ENCODE peak calls at places on chromosomes 12 and 14, in seven cellular contexts. T is activated CD4-positive, alpha-beta T cell treated with anti-CD3 and anti-CD28 coated beads, Interleukin-2, amount 10 ng/mL, durations not matched to agents 7 days and 5 days; C is fibroblast of pulmonary artery; Z is stromal cell of bone marrow; R is cardiac fibroblast; K is left colon; X is GM20000. S is an unnamed sample.

GRCh38 chr14:75675265-75675960 is 14.4 kb downstream of the TTLL5 start:
- DNase-seq in T (no peak), C (no peak), Z (no peak), R (no peak), K (no peak), X (no peak), S (no peak)

GRCh38 chr14:90649557-90650135 is 166.6 kb downstream of the TTC7B start:
- DNase-seq in T (no peak), C (no peak), Z (no peak), R (no peak), K (no peak), X (no peak), S (no peak)

GRCh38 chr12:57239587-57240068 is 10.1 kb downstream of the SHMT2 start:
- DNase-seq in T (no peak), C (no peak), Z (no peak), R (no peak), K (no peak), X (peak), S (no peak)

GRCh38 chr12:21813751-21814150 is 39.2 kb upstream of the KCNJ8 start:
- DNase-seq in T (no peak), C (no peak), Z (no peak), R (no peak), K (no peak), X (no peak), S (no peak)

GRCh38 chr12:113227169-113227568 is 5.9 kb downstream of the TPCN1 start:
- DNase-seq in T (no peak), C (no peak), Z (no peak), R (no peak), K (no peak), X (no peak), S (no peak)

GRCh38 chr14:52318829-52319604 is 4.9 kb downstream of the PTGER2 start:
- DNase-seq in T (no peak), C (no peak), Z (no peak), R (no peak), K (no peak), X (no peak), S (no peak)

GRCh38 chr14:100037351-100037750 is 27.9 kb upstream of the EVL start:
- DNase-seq in T (no peak), C (peak), Z (no peak), R (peak), K (no peak), X (no peak), S (no peak)

GRCh38 chr14:50559990-50560928 is at the start of gene ATL1:
- DNase-seq in T (peak), C (peak), Z (peak), R (peak), K (peak), X (peak), S (peak)

GRCh38 chr12:56469007-56469930 is 891 bp downstream of the SPRYD4 start:
- DNase-seq in T (no peak), C (no peak), Z (no peak), R (no peak), K (peak), X (no peak), S (no peak)

GRCh38 chr12:131852551-131853299 is 24.5 kb downstream of the MMP17 start:
- DNase-seq in T (no peak), C (no peak), Z (no peak), R (no peak), K (no peak), X (peak), S (no peak)

GRCh38 chr12:123075092-123075491 is 75.8 kb downstream of the PITPNM2 start:
- DNase-seq in T (peak), C (no peak), Z (no peak), R (no peak), K (peak), X (no peak), S (no peak)

GRCh38 chr14:39474416-39474911 is 42.2 kb upstream of the FBXO33 start:
- DNase-seq in T (no peak), C (no peak), Z (no peak), R (no peak), K (no peak), X (peak), S (no peak)

GRCh38 chr14:96584199-96584906 is 82.2 kb downstream of the PAPOLA start:
- DNase-seq in T (peak), C (peak), Z (no peak), R (peak), K (peak), X (peak), S (no peak)

GRCh38 chr12:70748809-70749208 is 111.6 kb upstream of the PTPRB start:
- DNase-seq in T (no peak), C (no peak), Z (no peak), R (no peak), K (no peak), X (no peak), S (no peak)

GRCh38 chr12:7061138-7061537 is 620 bp downstream of the C1S start:
- DNase-seq in T (no peak), C (no peak), Z (no peak), R (no peak), K (no peak), X (no peak), S (no peak)

GRCh38 chr12:31326689-31327659 is 1.0 kb upstream of the SINHCAF start:
- DNase-seq in T (no peak), C (peak), Z (no peak), R (peak), K (no peak), X (no peak), S (no peak)

GRCh38 chr14:42370056-42370455 is 763.4 kb downstream of the LRFN5 start:
- DNase-seq in T (no peak), C (no peak), Z (no peak), R (no peak), K (no peak), X (no peak), S (no peak)

GRCh38 chr12:121376754-121377697 is 22.9 kb upstream of the RNF34 start:
- DNase-seq in T (no peak), C (no peak), Z (no peak), R (no peak), K (no peak), X (no peak), S (no peak)

GRCh38 chr12:108842364-108842763 is 15.0 kb downstream of the SSH1 start:
- DNase-seq in T (no peak), C (no peak), Z (no peak), R (no peak), K (no peak), X (no peak), S (no peak)

GRCh38 chr12:26054383-26054782 is 70.5 kb downstream of the BHLHE41 start:
- DNase-seq in T (no peak), C (no peak), Z (no peak), R (no peak), K (no peak), X (no peak), S (no peak)

GRCh38 chr14:92651793-92652382 is 96.5 kb downstream of the LGMN start:
- DNase-seq in T (peak), C (no peak), Z (no peak), R (no peak), K (peak), X (peak), S (no peak)

GRCh38 chr12:52096332-52097044 is 17.0 kb downstream of the SMIM41 start:
- DNase-seq in T (no peak), C (no peak), Z (no peak), R (no peak), K (no peak), X (no peak), S (no peak)

GRCh38 chr12:77772606-77773298 is 57.9 kb upstream of the NAV3 start:
- DNase-seq in T (no peak), C (no peak), Z (no peak), R (no peak), K (no peak), X (no peak), S (no peak)

GRCh38 chr14:68807148-68807600 is 14.3 kb upstream of the ZFP36L1 start:
- DNase-seq in T (no peak), C (peak), Z (no peak), R (peak), K (no peak), X (peak), S (no peak)

GRCh38 chr12:23949212-23950010 is at the start of gene SOX5:
- DNase-seq in T (no peak), C (peak), Z (no peak), R (peak), K (peak), X (no peak), S (peak)

S was measured in AG09319.